ENCODE peak calls at places on chromosomes 2 and 18, in five cellular contexts. One of them, this sample, is unnamed.

GRCh38 chr2:231369580-231370428 is 25.7 kb upstream of the B3GNT7 start:
- DNase-seq in esophagus squamous epithelium: no peak
- DNase-seq in body of pancreas: no peak
- DNase-seq in RWPE1: no peak
- DNase-seq in lower lobe of right lung: peak
- DNase-seq in this sample: peak

GRCh38 chr2:27627963-27628766 is 647 bp downstream of the CCDC121 start:
- DNase-seq in RWPE1: peak
- DNase-seq in esophagus squamous epithelium: no peak
- DNase-seq in body of pancreas: peak
- DNase-seq in lower lobe of right lung: no peak
- DNase-seq in this sample: peak

GRCh38 chr2:223008162-223008561 is 43.8 kb upstream of the KCNE4 start:
- DNase-seq in esophagus squamous epithelium: no peak
- DNase-seq in lower lobe of right lung: no peak
- DNase-seq in body of pancreas: no peak
- DNase-seq in RWPE1: no peak
- DNase-seq in this sample: no peak

GRCh38 chr2:60867848-60868247 is 13.5 kb upstream of the REL start:
- DNase-seq in RWPE1: no peak
- DNase-seq in esophagus squamous epithelium: no peak
- DNase-seq in lower lobe of right lung: no peak
- DNase-seq in body of pancreas: peak
- DNase-seq in this sample: peak

GRCh38 chr2:105631011-105631410 is 113.7 kb upstream of the NCK2 start:
- DNase-seq in lower lobe of right lung: no peak
- DNase-seq in body of pancreas: no peak
- DNase-seq in RWPE1: no peak
- DNase-seq in esophagus squamous epithelium: no peak
- DNase-seq in this sample: no peak

GRCh38 chr18:23260932-23261590 is 125.8 kb downstream of the CABLES1 start:
- DNase-seq in lower lobe of right lung: no peak
- DNase-seq in body of pancreas: no peak
- DNase-seq in RWPE1: no peak
- DNase-seq in esophagus squamous epithelium: no peak
- DNase-seq in this sample: no peak

GRCh38 chr2:135030826-135031225 is 16.4 kb downstream of the MAP3K19 start:
- DNase-seq in RWPE1: peak
- DNase-seq in lower lobe of right lung: no peak
- DNase-seq in esophagus squamous epithelium: no peak
- DNase-seq in body of pancreas: no peak
- DNase-seq in this sample: no peak

GRCh38 chr18:51064256-51064655 is 34.2 kb downstream of the SMAD4 start:
- DNase-seq in lower lobe of right lung: no peak
- DNase-seq in esophagus squamous epithelium: no peak
- DNase-seq in body of pancreas: no peak
- DNase-seq in RWPE1: no peak
- DNase-seq in this sample: no peak

GRCh38 chr2:62348700-62349099 is 152.8 kb downstream of the B3GNT2 start:
- DNase-seq in RWPE1: no peak
- DNase-seq in lower lobe of right lung: no peak
- DNase-seq in body of pancreas: no peak
- DNase-seq in esophagus squamous epithelium: no peak
- DNase-seq in this sample: no peak

GRCh38 chr2:222796413-222797103 is 64.3 kb upstream of the ACSL3 start:
- DNase-seq in lower lobe of right lung: no peak
- DNase-seq in esophagus squamous epithelium: no peak
- DNase-seq in body of pancreas: peak
- DNase-seq in RWPE1: no peak
- DNase-seq in this sample: no peak

GRCh38 chr18:70720607-70721006 is 431.8 kb downstream of the SOCS6 start:
- DNase-seq in RWPE1: no peak
- DNase-seq in esophagus squamous epithelium: no peak
- DNase-seq in body of pancreas: no peak
- DNase-seq in lower lobe of right lung: no peak
- DNase-seq in this sample: no peak

GRCh38 chr2:9524291-9524690 is 31.3 kb downstream of the ADAM17 start:
- DNase-seq in lower lobe of right lung: no peak
- DNase-seq in body of pancreas: no peak
- DNase-seq in esophagus squamous epithelium: no peak
- DNase-seq in RWPE1: no peak
- DNase-seq in this sample: no peak

GRCh38 chr18:21359746-21360145 is 117.7 kb downstream of the GREB1L start:
- DNase-seq in body of pancreas: no peak
- DNase-seq in lower lobe of right lung: no peak
- DNase-seq in RWPE1: no peak
- DNase-seq in esophagus squamous epithelium: no peak
- DNase-seq in this sample: no peak

GRCh38 chr18:80245781-80246655 is 1.3 kb downstream of the PARD6G start:
- DNase-seq in esophagus squamous epithelium: no peak
- DNase-seq in lower lobe of right lung: no peak
- DNase-seq in RWPE1: peak
- DNase-seq in body of pancreas: no peak
- DNase-seq in this sample: no peak

GRCh38 chr2:221973902-221974301 is 324.9 kb downstream of the PAX3 start:
- DNase-seq in body of pancreas: no peak
- DNase-seq in lower lobe of right lung: no peak
- DNase-seq in RWPE1: no peak
- DNase-seq in esophagus squamous epithelium: no peak
- DNase-seq in this sample: no peak

GRCh38 chr2:52862801-52863200 is 904.8 kb upstream of the CHAC2 start:
- DNase-seq in lower lobe of right lung: no peak
- DNase-seq in esophagus squamous epithelium: no peak
- DNase-seq in RWPE1: no peak
- DNase-seq in body of pancreas: no peak
- DNase-seq in this sample: no peak

GRCh38 chr2:231308631-231309414 is 86.7 kb upstream of the B3GNT7 start:
- DNase-seq in lower lobe of right lung: no peak
- DNase-seq in esophagus squamous epithelium: no peak
- DNase-seq in RWPE1: peak
- DNase-seq in body of pancreas: no peak
- DNase-seq in this sample: no peak

GRCh38 chr2:237500681-237501424 is 13.8 kb downstream of the MLPH start:
- DNase-seq in body of pancreas: no peak
- DNase-seq in esophagus squamous epithelium: no peak
- DNase-seq in lower lobe of right lung: no peak
- DNase-seq in RWPE1: peak
- DNase-seq in this sample: no peak

GRCh38 chr2:143802242-143802641 is 673.0 kb downstream of the ARHGAP15 start:
- DNase-seq in body of pancreas: no peak
- DNase-seq in lower lobe of right lung: no peak
- DNase-seq in RWPE1: peak
- DNase-seq in esophagus squamous epithelium: no peak
- DNase-seq in this sample: no peak

GRCh38 chr2:225600865-225601264 is 201.4 kb downstream of the NYAP2 start:
- DNase-seq in lower lobe of right lung: no peak
- DNase-seq in body of pancreas: no peak
- DNase-seq in RWPE1: no peak
- DNase-seq in esophagus squamous epithelium: no peak
- DNase-seq in this sample: no peak

GRCh38 chr18:45678850-45679249 is 45.1 kb upstream of the SLC14A1 start:
- DNase-seq in RWPE1: no peak
- DNase-seq in esophagus squamous epithelium: no peak
- DNase-seq in body of pancreas: no peak
- DNase-seq in lower lobe of right lung: no peak
- DNase-seq in this sample: no peak

GRCh38 chr2:166494140-166494544 is at the start of gene SCN7A:
- DNase-seq in esophagus squamous epithelium: no peak
- DNase-seq in RWPE1: no peak
- DNase-seq in lower lobe of right lung: peak
- DNase-seq in body of pancreas: peak
- DNase-seq in this sample: no peak

GRCh38 chr2:64522843-64523428 is 1.2 kb upstream of the AFTPH start:
- DNase-seq in lower lobe of right lung: peak
- DNase-seq in RWPE1: peak
- DNase-seq in body of pancreas: peak
- DNase-seq in esophagus squamous epithelium: peak
- DNase-seq in this sample: no peak

GRCh38 chr2:179701524-179702110 is 159.8 kb downstream of the ZNF385B start:
- DNase-seq in RWPE1: no peak
- DNase-seq in body of pancreas: no peak
- DNase-seq in lower lobe of right lung: no peak
- DNase-seq in esophagus squamous epithelium: no peak
- DNase-seq in this sample: no peak
- TF ChIP-seq CTCF in RWPE1: no peak
- TF ChIP-seq CTCF in body of pancreas: no peak
- TF ChIP-seq CTCF in lower lobe of right lung: no peak
- TF ChIP-seq CTCF in esophagus squamous epithelium: no peak
- TF ChIP-seq CTCF in this sample: no peak

GRCh38 chr18:62245699-62246098 is 58.6 kb downstream of the RELCH start:
- DNase-seq in RWPE1: no peak
- DNase-seq in lower lobe of right lung: no peak
- DNase-seq in body of pancreas: no peak
- DNase-seq in esophagus squamous epithelium: no peak
- DNase-seq in this sample: no peak
- TF ChIP-seq CTCF in RWPE1: no peak
- TF ChIP-seq CTCF in lower lobe of right lung: no peak
- TF ChIP-seq CTCF in body of pancreas: no peak
- TF ChIP-seq CTCF in esophagus squamous epithelium: no peak
- TF ChIP-seq CTCF in this sample: no peak

GRCh38 chr2:101251844-101252407 is 760 bp upstream of the CNOT11 start:
- DNase-seq in body of pancreas: peak
- DNase-seq in RWPE1: peak
- DNase-seq in lower lobe of right lung: no peak
- DNase-seq in esophagus squamous epithelium: no peak
- DNase-seq in this sample: no peak

GRCh38 chr2:101253713-101254085 is 1.0 kb downstream of the CNOT11 start:
- DNase-seq in body of pancreas: no peak
- DNase-seq in esophagus squamous epithelium: no peak
- DNase-seq in RWPE1: no peak
- DNase-seq in lower lobe of right lung: no peak
- DNase-seq in this sample: no peak

GRCh38 chr2:101249826-101250225 is 2.9 kb upstream of the CNOT11 start:
- DNase-seq in body of pancreas: no peak
- DNase-seq in RWPE1: no peak
- DNase-seq in esophagus squamous epithelium: no peak
- DNase-seq in lower lobe of right lung: no peak
- DNase-seq in this sample: no peak

GRCh38 chr2:101253013-101253712 is 477 bp downstream of the CNOT11 start:
- DNase-seq in RWPE1: peak
- DNase-seq in esophagus squamous epithelium: peak
- DNase-seq in lower lobe of right lung: peak
- DNase-seq in body of pancreas: peak
- DNase-seq in this sample: peak

DNA sequence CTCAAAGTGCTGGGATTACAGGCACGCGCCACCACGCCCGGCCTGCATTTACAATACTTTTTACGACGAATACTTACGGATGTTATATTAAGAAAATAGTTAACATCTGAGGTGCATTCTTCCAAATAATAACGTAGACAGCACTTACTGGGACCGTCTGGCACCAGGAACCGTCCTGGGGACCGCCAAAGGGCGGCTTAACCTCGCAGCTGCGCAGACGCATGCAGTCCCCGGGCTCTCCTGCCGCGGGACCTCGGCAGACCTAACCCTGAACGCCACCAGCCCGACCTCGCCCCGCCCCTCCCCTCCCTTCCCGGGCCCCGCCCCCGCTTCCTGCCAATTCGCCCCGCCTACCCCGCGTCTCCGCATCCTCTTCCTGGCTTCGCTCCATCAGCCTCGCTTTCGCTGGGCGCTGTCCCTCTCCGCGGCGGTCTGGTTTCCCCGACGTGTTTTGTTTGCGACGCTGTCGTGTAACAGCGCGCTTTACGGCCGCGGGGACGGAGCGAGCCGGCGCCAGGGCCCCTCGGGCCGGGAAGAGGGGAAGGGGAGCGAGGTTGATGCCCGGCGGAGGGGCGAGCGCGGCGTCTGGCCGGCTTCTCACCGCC is at the start of gene CNOT11:
- DNase-seq in RWPE1: peak
- DNase-seq in esophagus squamous epithelium: peak
- DNase-seq in body of pancreas: peak
- DNase-seq in lower lobe of right lung: peak
- DNase-seq in this sample: peak
- TF ChIP-seq CTCF in RWPE1: peak
- TF ChIP-seq CTCF in esophagus squamous epithelium: no peak
- TF ChIP-seq CTCF in body of pancreas: no peak
- TF ChIP-seq CTCF in lower lobe of right lung: no peak
- TF ChIP-seq CTCF in this sample: no peak

GRCh38 chr2:33528551-33528950 is 52.1 kb downstream of the RASGRP3 start:
- DNase-seq in body of pancreas: no peak
- DNase-seq in RWPE1: no peak
- DNase-seq in esophagus squamous epithelium: no peak
- DNase-seq in lower lobe of right lung: no peak
- DNase-seq in this sample: no peak

GRCh38 chr2:33530614-33531344 is 54.3 kb downstream of the RASGRP3 start:
- DNase-seq in body of pancreas: no peak
- DNase-seq in lower lobe of right lung: no peak
- DNase-seq in esophagus squamous epithelium: no peak
- DNase-seq in RWPE1: no peak
- DNase-seq in this sample: no peak

GRCh38 chr2:33532146-33532545 is 55.7 kb downstream of the RASGRP3 start:
- DNase-seq in body of pancreas: no peak
- DNase-seq in esophagus squamous epithelium: no peak
- DNase-seq in RWPE1: no peak
- DNase-seq in lower lobe of right lung: no peak
- DNase-seq in this sample: no peak

GRCh38 chr2:33531345-33532059 is 55.1 kb downstream of the RASGRP3 start:
- DNase-seq in esophagus squamous epithelium: no peak
- DNase-seq in body of pancreas: no peak
- DNase-seq in lower lobe of right lung: no peak
- DNase-seq in RWPE1: no peak
- DNase-seq in this sample: no peak

DNA sequence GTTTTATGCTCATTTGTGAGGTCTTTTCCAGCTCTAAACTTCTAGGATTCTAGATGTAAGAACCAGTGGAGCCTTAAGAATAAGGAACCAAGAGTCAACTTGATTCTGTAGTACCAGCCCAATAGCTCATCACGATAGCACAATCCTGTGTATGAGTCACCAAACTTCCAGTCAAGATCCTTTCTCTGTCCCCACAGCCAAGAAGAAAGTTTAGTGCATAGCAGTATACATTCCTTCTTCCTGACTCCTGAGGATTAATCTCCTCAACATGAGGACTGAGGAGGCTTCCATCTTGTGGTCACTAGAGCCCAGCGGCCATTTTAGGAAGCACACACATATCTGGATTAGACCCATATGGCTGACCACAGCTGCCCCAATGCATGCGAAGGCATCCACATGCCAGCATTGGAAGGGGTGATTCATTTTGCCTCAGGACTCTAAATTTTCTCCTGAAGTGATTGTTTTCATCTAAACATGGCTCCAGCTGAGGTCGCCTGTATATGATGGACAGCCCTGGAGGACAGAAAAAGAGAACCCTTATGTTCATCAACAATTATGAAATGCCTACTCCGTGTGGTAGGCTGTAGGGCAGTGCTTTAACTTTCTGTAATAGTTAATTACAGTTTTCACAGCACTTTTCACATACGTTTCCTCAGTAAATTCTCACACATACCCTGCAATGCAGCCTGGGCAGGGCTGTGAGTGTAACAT is 53.5 kb downstream of the RASGRP3 start:
- DNase-seq in RWPE1: peak
- DNase-seq in esophagus squamous epithelium: no peak
- DNase-seq in body of pancreas: no peak
- DNase-seq in lower lobe of right lung: no peak
- DNase-seq in this sample: no peak
- TF ChIP-seq CTCF in RWPE1: no peak
- TF ChIP-seq CTCF in esophagus squamous epithelium: no peak
- TF ChIP-seq CTCF in body of pancreas: no peak
- TF ChIP-seq CTCF in lower lobe of right lung: no peak
- TF ChIP-seq CTCF in this sample: no peak